ENCODE peak calls at places on chromosomes 2 and 18, in eight cellular contexts. One of them, this sample, is unnamed.

GRCh38 chr2:207334631-207335371 is 169.1 kb upstream of the KLF7 start:
- DNase-seq in endothelial cell of umbilical vein: peak
- DNase-seq in HEK293T: no peak
- DNase-seq in AG08395: peak
- DNase-seq in midbrain: no peak
- DNase-seq in H7: peak
- DNase-seq in SK-MEL-5: peak
- DNase-seq in BJ: peak
- DNase-seq in this sample: no peak

GRCh38 chr18:32771169-32771751 is 1.6 kb downstream of the KLHL14 start:
- DNase-seq in BJ: no peak
- DNase-seq in HEK293T: peak
- DNase-seq in SK-MEL-5: no peak
- DNase-seq in AG08395: no peak
- DNase-seq in endothelial cell of umbilical vein: no peak
- DNase-seq in H7: peak
- DNase-seq in midbrain: no peak
- DNase-seq in this sample: no peak

GRCh38 chr2:217331577-217332139 is 471.8 kb upstream of the TNP1 start:
- DNase-seq in H7: no peak
- DNase-seq in AG08395: peak
- DNase-seq in midbrain: no peak
- DNase-seq in SK-MEL-5: no peak
- DNase-seq in endothelial cell of umbilical vein: peak
- DNase-seq in HEK293T: no peak
- DNase-seq in BJ: peak
- DNase-seq in this sample: no peak

GRCh38 chr2:45652090-45653050 is 895 bp downstream of the PRKCE start:
- DNase-seq in AG08395: peak
- DNase-seq in BJ: no peak
- DNase-seq in H7: peak
- DNase-seq in endothelial cell of umbilical vein: peak
- DNase-seq in SK-MEL-5: peak
- DNase-seq in midbrain: peak
- DNase-seq in HEK293T: peak
- DNase-seq in this sample: peak

GRCh38 chr2:9330639-9331270 is 92.6 kb downstream of the ITGB1BP1 start:
- DNase-seq in endothelial cell of umbilical vein: no peak
- DNase-seq in SK-MEL-5: no peak
- DNase-seq in AG08395: no peak
- DNase-seq in midbrain: no peak
- DNase-seq in H7: no peak
- DNase-seq in HEK293T: no peak
- DNase-seq in BJ: no peak
- DNase-seq in this sample: no peak

GRCh38 chr18:44791520-44791919 is 110.8 kb downstream of the SETBP1 start:
- DNase-seq in BJ: no peak
- DNase-seq in H7: no peak
- DNase-seq in midbrain: no peak
- DNase-seq in endothelial cell of umbilical vein: no peak
- DNase-seq in AG08395: no peak
- DNase-seq in SK-MEL-5: no peak
- DNase-seq in HEK293T: no peak
- DNase-seq in this sample: no peak

GRCh38 chr2:120531863-120532600 is 186.1 kb downstream of the INHBB start:
- DNase-seq in BJ: no peak
- DNase-seq in endothelial cell of umbilical vein: no peak
- DNase-seq in SK-MEL-5: no peak
- DNase-seq in AG08395: no peak
- DNase-seq in H7: no peak
- DNase-seq in HEK293T: no peak
- DNase-seq in midbrain: no peak
- DNase-seq in this sample: no peak

GRCh38 chr18:10842821-10843220 is 306.5 kb downstream of the PIEZO2 start:
- DNase-seq in HEK293T: no peak
- DNase-seq in BJ: no peak
- DNase-seq in midbrain: no peak
- DNase-seq in H7: no peak
- DNase-seq in SK-MEL-5: no peak
- DNase-seq in AG08395: no peak
- DNase-seq in endothelial cell of umbilical vein: no peak
- DNase-seq in this sample: peak

This sample was measured in OCI-M1.